ENCODE peak calls at places on chromosomes 7 and 10, in eight cellular contexts. Q is SK-N-MC, Z is stomach, N is GM23338, L is K562, C is HCT116, I is spleen, T is HepG2. E is an unnamed sample.

GRCh38 chr10:75396861-75397570 is 4.5 kb downstream of the ZNF503 start:
- DNase-seq in Q (no peak), Z (peak), N (peak), L (no peak), C (no peak), I (no peak), T (no peak), E (no peak)

GRCh38 chr7:89311886-89312285 is 516.3 kb upstream of the TEX47 start:
- DNase-seq in Q (no peak), Z (no peak), N (no peak), L (no peak), C (no peak), I (no peak), T (no peak), E (no peak)

GRCh38 chr7:132846086-132846485 is 235.8 kb downstream of the CHCHD3 start:
- DNase-seq in Q (no peak), Z (no peak), N (no peak), L (no peak), C (no peak), I (no peak), T (no peak), E (no peak)

GRCh38 chr7:18548569-18548968 is 53.0 kb downstream of the HDAC9 start:
- DNase-seq in Q (no peak), Z (no peak), N (no peak), L (no peak), C (no peak), I (no peak), T (no peak), E (no peak)

GRCh38 chr7:92648082-92648481 is 57.9 kb upstream of the FAM133B start:
- DNase-seq in Q (no peak), Z (no peak), N (no peak), L (no peak), C (no peak), I (no peak), T (no peak), E (no peak)

GRCh38 chr7:68629-69028 is 123.7 kb upstream of the FAM20C start:
- DNase-seq in Q (no peak), Z (no peak), N (peak), L (peak), C (no peak), I (peak), T (no peak), E (no peak)

GRCh38 chr10:132329565-132330485 is 2.2 kb upstream of the LRRC27 start:
- DNase-seq in Q (no peak), Z (no peak), N (no peak), L (no peak), C (no peak), I (peak), T (no peak), E (no peak)

GRCh38 chr10:103823706-103824272 is 31.6 kb downstream of the SH3PXD2A start:
- DNase-seq in Q (no peak), Z (no peak), N (no peak), L (no peak), C (no peak), I (peak), T (no peak), E (no peak)

GRCh38 chr7:40749877-40750276 is 615.1 kb downstream of the SUGCT start:
- DNase-seq in Q (no peak), Z (no peak), N (peak), L (no peak), C (no peak), I (no peak), T (no peak), E (no peak)

GRCh38 chr7:152673902-152674301 is 2.0 kb downstream of the XRCC2 start:
- DNase-seq in Q (no peak), Z (no peak), N (peak), L (no peak), C (no peak), I (no peak), T (no peak), E (no peak)

GRCh38 chr10:121783782-121784372 is 144.0 kb downstream of the ATE1 start:
- DNase-seq in Q (no peak), Z (no peak), N (no peak), L (no peak), C (no peak), I (no peak), T (no peak), E (no peak)

GRCh38 chr7:29825750-29826529 is 19.6 kb downstream of the WIPF3 start:
- DNase-seq in Q (no peak), Z (no peak), N (no peak), L (no peak), C (no peak), I (no peak), T (no peak), E (no peak)

GRCh38 chr10:101653536-101653935 is 41.4 kb downstream of the FBXW4 start:
- DNase-seq in Q (no peak), Z (no peak), N (no peak), L (no peak), C (no peak), I (no peak), T (no peak), E (no peak)

GRCh38 chr7:27169658-27170493 is 4.2 kb downstream of the HOXA10 start:
- DNase-seq in Q (no peak), Z (no peak), N (peak), L (no peak), C (no peak), I (peak), T (no peak), E (no peak)

GRCh38 chr7:99806839-99807478 is 20.9 kb upstream of the CYP3A43 start:
- DNase-seq in Q (no peak), Z (no peak), N (no peak), L (peak), C (no peak), I (no peak), T (no peak), E (no peak)

GRCh38 chr7:128357366-128357662 is 4.2 kb downstream of the PRRT4 start:
- DNase-seq in Q (no peak), Z (no peak), N (no peak), L (no peak), C (no peak), I (no peak), T (no peak), E (no peak)

GRCh38 chr7:41885078-41885477 is 182.2 kb upstream of the INHBA start:
- DNase-seq in Q (no peak), Z (no peak), N (no peak), L (no peak), C (no peak), I (no peak), T (no peak), E (no peak)

GRCh38 chr7:138029941-138030340 is 28.1 kb upstream of the CREB3L2 start:
- DNase-seq in Q (peak), Z (no peak), N (no peak), L (no peak), C (no peak), I (no peak), T (no peak), E (no peak)

GRCh38 chr7:19352271-19352670 is 207.1 kb upstream of the FERD3L start:
- DNase-seq in Q (no peak), Z (no peak), N (no peak), L (no peak), C (no peak), I (no peak), T (no peak), E (no peak)

GRCh38 chr7:106979551-106980357 is 64.8 kb upstream of the PRKAR2B start:
- DNase-seq in Q (no peak), Z (no peak), N (peak), L (peak), C (no peak), I (no peak), T (no peak), E (no peak)

GRCh38 chr7:130844811-130845580 is 111.0 kb upstream of the KLF14 start:
- DNase-seq in Q (no peak), Z (no peak), N (no peak), L (no peak), C (peak), I (no peak), T (no peak), E (no peak)

GRCh38 chr10:88996927-88997326 is 6.3 kb downstream of the FAS start:
- DNase-seq in Q (no peak), Z (no peak), N (no peak), L (no peak), C (no peak), I (no peak), T (no peak), E (no peak)

GRCh38 chr10:83425306-83425705 is 714.0 kb upstream of the GHITM start:
- DNase-seq in Q (no peak), Z (no peak), N (peak), L (no peak), C (no peak), I (no peak), T (no peak), E (no peak)

GRCh38 chr10:30510184-30510931 is 76.4 kb downstream of the MAP3K8 start:
- DNase-seq in Q (no peak), Z (no peak), N (no peak), L (peak), C (no peak), I (no peak), T (no peak), E (no peak)

GRCh38 chr7:45601094-45601493 is 26.9 kb downstream of the ADCY1 start:
- DNase-seq in Q (no peak), Z (peak), N (no peak), L (no peak), C (no peak), I (no peak), T (no peak), E (peak)

GRCh38 chr10:63268139-63268797 is 135.1 kb downstream of the NRBF2 start:
- DNase-seq in Q (no peak), Z (no peak), N (peak), L (no peak), C (no peak), I (no peak), T (peak), E (no peak)

GRCh38 chr10:104580321-104580720 is 60.8 kb upstream of the SORCS3 start:
- DNase-seq in Q (no peak), Z (no peak), N (no peak), L (no peak), C (no peak), I (no peak), T (no peak), E (peak)

GRCh38 chr7:145902123-145902522 is 214.5 kb upstream of the CNTNAP2 start:
- DNase-seq in Q (no peak), Z (no peak), N (peak), L (no peak), C (no peak), I (no peak), T (no peak), E (no peak)

GRCh38 chr7:64183126-64183742 is 23.8 kb upstream of the ZNF735 start:
- DNase-seq in Q (no peak), Z (no peak), N (peak), L (peak), C (no peak), I (no peak), T (no peak), E (no peak)

GRCh38 chr7:27175005-27175625 is 995 bp upstream of the HOXA10 start:
- DNase-seq in Q (no peak), Z (no peak), N (peak), L (no peak), C (no peak), I (peak), T (no peak), E (no peak)

GRCh38 chr10:34184901-34185386 is 630.2 kb downstream of the PARD3 start:
- DNase-seq in Q (no peak), Z (no peak), N (no peak), L (no peak), C (no peak), I (no peak), T (peak), E (no peak)
- H3K4me3 ChIP-seq in Q (no peak), Z (no peak), N (peak), L (no peak), C (no peak), I (no peak), T (no peak), E (no peak)

GRCh38 chr7:80895056-80895455 is 23.8 kb downstream of the SEMA3C start:
- DNase-seq in Q (no peak), Z (no peak), N (no peak), L (no peak), C (no peak), I (no peak), T (no peak), E (no peak)
- TF ChIP-seq POLR2AphosphoS5 in Q (no peak), Z (no peak), N (no peak), L (no peak), C (no peak), I (no peak), T (no peak), E (no peak)

GRCh38 chr7:110448918-110449317 is 642.0 kb upstream of the LRRN3 start:
- DNase-seq in Q (no peak), Z (no peak), N (no peak), L (no peak), C (no peak), I (no peak), T (no peak), E (no peak)

GRCh38 chr7:110454713-110455112 is 636.2 kb upstream of the LRRN3 start:
- DNase-seq in Q (no peak), Z (no peak), N (no peak), L (no peak), C (no peak), I (no peak), T (no peak), E (no peak)
- H3K4me3 ChIP-seq in Q (no peak), Z (no peak), N (no peak), L (no peak), C (no peak), I (no peak), T (no peak), E (no peak)

GRCh38 chr10:127738512-127739424 is 1.8 kb downstream of the FOXI2 start:
- DNase-seq in Q (no peak), Z (no peak), N (peak), L (no peak), C (no peak), I (no peak), T (no peak), E (no peak)
- TF ChIP-seq POLR2AphosphoS5 in Q (no peak), Z (no peak), N (no peak), L (no peak), C (no peak), I (no peak), T (no peak), E (no peak)

GRCh38 chr10:120108941-120109340 is 216.4 kb downstream of the SEC23IP start:
- DNase-seq in Q (no peak), Z (no peak), N (no peak), L (no peak), C (no peak), I (no peak), T (no peak), E (no peak)
- H3K4me3 ChIP-seq in Q (no peak), Z (no peak), N (no peak), L (no peak), C (no peak), I (no peak), T (no peak), E (no peak)

GRCh38 chr10:873020-873419 is 58.5 kb downstream of the LARP4B start:
- DNase-seq in Q (no peak), Z (no peak), N (no peak), L (no peak), C (no peak), I (no peak), T (no peak), E (no peak)

GRCh38 chr10:876442-876841 is 55.1 kb downstream of the LARP4B start:
- DNase-seq in Q (no peak), Z (no peak), N (no peak), L (no peak), C (no peak), I (no peak), T (no peak), E (no peak)

GRCh38 chr10:878895-879294 is 52.6 kb downstream of the LARP4B start:
- DNase-seq in Q (no peak), Z (no peak), N (no peak), L (no peak), C (no peak), I (no peak), T (no peak), E (no peak)

DNA sequence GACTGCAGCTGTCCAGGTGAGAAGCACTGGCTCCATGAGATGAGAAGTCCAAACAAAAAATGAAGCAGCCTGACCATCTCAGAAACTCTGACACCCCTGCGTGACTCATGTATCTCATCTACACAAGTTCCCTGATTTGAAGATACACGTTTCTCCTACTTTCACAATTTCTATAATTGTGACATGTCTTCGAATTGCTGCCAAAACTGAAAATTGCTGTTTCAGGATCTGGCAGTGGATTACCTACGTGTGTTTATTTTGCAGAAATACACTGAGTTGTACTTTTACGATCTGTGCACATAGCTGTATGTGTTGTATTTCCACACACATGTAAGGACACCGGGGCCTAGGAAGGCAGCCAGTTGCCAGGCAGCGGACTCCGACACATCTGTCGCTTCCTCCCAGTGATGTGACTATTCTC is 53.2 kb downstream of the LARP4B start:
- DNase-seq in Q (no peak), Z (no peak), N (no peak), L (no peak), C (no peak), I (no peak), T (no peak), E (no peak)
- TF ChIP-seq POLR2AphosphoS5 in Q (no peak), Z (peak), N (no peak), L (no peak), C (no peak), I (no peak), T (no peak), E (no peak)

DNA sequence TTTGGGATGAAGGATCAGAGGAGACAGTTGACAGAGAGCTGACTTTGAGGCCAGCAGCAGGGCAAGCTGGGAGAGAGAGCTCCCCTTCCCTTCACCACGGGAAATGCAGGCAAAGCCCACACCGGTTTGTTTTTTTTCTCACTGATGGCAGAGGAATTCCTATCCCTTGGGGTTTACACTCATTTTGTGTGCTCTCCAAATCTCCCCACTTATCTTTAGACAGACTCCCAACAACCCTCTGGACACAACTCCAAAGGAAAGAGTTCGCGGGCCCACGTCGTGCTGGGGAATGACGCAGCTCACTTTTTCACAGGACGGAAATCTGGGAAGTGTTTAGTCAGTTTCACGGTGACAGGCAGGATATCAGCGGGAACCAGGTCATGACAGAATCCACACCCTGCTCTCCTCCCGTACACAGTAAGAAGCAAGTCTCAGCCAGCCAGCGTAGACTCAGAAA is 68.3 kb upstream of the FAM171A1 start:
- DNase-seq in Q (no peak), Z (no peak), N (peak), L (peak), C (no peak), I (no peak), T (peak), E (no peak)
- H3K4me3 ChIP-seq in Q (no peak), Z (no peak), N (no peak), L (peak), C (no peak), I (no peak), T (peak), E (peak)